ENCODE peak calls at places on chromosomes 11 and 22, in six cellular contexts. P, S, R, J, W and H are unnamed samples.

GRCh38 chr11:111405551-111405950 is 26.5 kb upstream of the POU2AF1 start:
- DNase-seq in W (no peak), P (no peak), S (no peak), R (no peak), J (no peak), H (no peak)

GRCh38 chr11:11265994-11266606 is 87.0 kb downstream of the CSNK2A3 start:
- DNase-seq in W (no peak), S (peak; percentile 65), R (no peak), P (peak; percentile 28), J (no peak), H (no peak)

GRCh38 chr11:71283960-71284359 is 31.6 kb upstream of the SHANK2 start:
- DNase-seq in R (no peak), P (no peak), J (no peak), S (peak; percentile 87), W (no peak), H (no peak)

GRCh38 chr11:68031136-68031459 is 617 bp downstream of the NDUFS8 start:
- DNase-seq in J (no peak), P (no peak), R (no peak), W (no peak), S (no peak), H (no peak)

GRCh38 chr22:40204331-40205116 is 26.8 kb downstream of the TNRC6B start:
- DNase-seq in R (peak; percentile 25), J (no peak), S (no peak), P (no peak), W (peak; percentile 65), H (peak; percentile 64)

GRCh38 chr11:94526645-94527438 is 14.6 kb downstream of the C11orf97 start:
- DNase-seq in S (no peak), J (no peak), W (peak; percentile 13), R (no peak), P (no peak), H (no peak)

GRCh38 chr22:46415816-46416536 is 80.5 kb downstream of the TRMU start:
- DNase-seq in W (peak; percentile 95), R (no peak), P (no peak), J (peak; percentile 21), S (no peak), H (no peak)

GRCh38 chr11:11752688-11753087 is 89.1 kb upstream of the USP47 start:
- DNase-seq in P (no peak), J (no peak), S (no peak), W (no peak), R (no peak), H (no peak)

GRCh38 chr11:9461760-9462134 is 935 bp downstream of the ZNF143 start:
- DNase-seq in P (no peak), S (no peak), R (no peak), J (no peak), W (peak; percentile 27), H (no peak)

GRCh38 chr11:14109742-14110141 is 147.2 kb downstream of the SPON1 start:
- DNase-seq in P (no peak), J (no peak), R (no peak), W (no peak), S (no peak), H (no peak)

GRCh38 chr22:49951986-49952896 is 8.3 kb upstream of the PIM3 start:
- DNase-seq in S (no peak), J (no peak), P (no peak), R (no peak), W (peak; percentile 84), H (no peak)

GRCh38 chr11:133993921-133994320 is 37.2 kb upstream of the IGSF9B start:
- DNase-seq in S (no peak), P (no peak), R (no peak), J (no peak), W (no peak), H (no peak)

GRCh38 chr11:76615950-76616349 is 54.6 kb downstream of the LRRC32 start:
- DNase-seq in P (no peak), W (peak; percentile 45), S (peak; percentile 54), J (peak; percentile 88), R (peak; percentile 74), H (no peak)

GRCh38 chr22:17108256-17109112 is 12.7 kb downstream of the TMEM121B start:
- DNase-seq in R (no peak), S (peak; percentile 38), W (no peak), J (no peak), P (no peak), H (no peak)

GRCh38 chr11:59807047-59807446 is 3.5 kb downstream of the MRPL16 start:
- DNase-seq in W (no peak), J (no peak), S (no peak), P (no peak), R (no peak), H (no peak)

GRCh38 chr11:38446336-38446735 is 1848.3 kb upstream of the RAG2 start:
- DNase-seq in R (no peak), W (peak; percentile 91), S (no peak), J (no peak), P (no peak), H (no peak)

GRCh38 chr22:38823637-38824036 is 20.2 kb downstream of the NPTXR start:
- DNase-seq in W (no peak), J (no peak), R (no peak), P (no peak), S (no peak), H (no peak)

GRCh38 chr11:87445002-87445401 is 407.3 kb downstream of the TMEM135 start:
- DNase-seq in P (no peak), J (no peak), S (no peak), W (peak; percentile 73), R (no peak), H (peak; percentile 56)

GRCh38 chr11:45331839-45332485 is 45.8 kb upstream of the SYT13 start:
- DNase-seq in R (no peak), S (no peak), P (peak; percentile 32), W (no peak), J (no peak), H (no peak)

GRCh38 chr11:45333023-45333422 is 46.9 kb upstream of the SYT13 start:
- DNase-seq in J (no peak), S (no peak), W (no peak), R (no peak), P (no peak), H (no peak)

GRCh38 chr11:45332486-45332934 is 46.4 kb upstream of the SYT13 start:
- DNase-seq in W (peak; percentile 3), J (no peak), P (no peak), R (no peak), S (no peak), H (no peak)

GRCh38 chr11:45334410-45334809 is 48.3 kb upstream of the SYT13 start:
- DNase-seq in R (no peak), W (no peak), S (no peak), P (no peak), J (no peak), H (no peak)

DNA sequence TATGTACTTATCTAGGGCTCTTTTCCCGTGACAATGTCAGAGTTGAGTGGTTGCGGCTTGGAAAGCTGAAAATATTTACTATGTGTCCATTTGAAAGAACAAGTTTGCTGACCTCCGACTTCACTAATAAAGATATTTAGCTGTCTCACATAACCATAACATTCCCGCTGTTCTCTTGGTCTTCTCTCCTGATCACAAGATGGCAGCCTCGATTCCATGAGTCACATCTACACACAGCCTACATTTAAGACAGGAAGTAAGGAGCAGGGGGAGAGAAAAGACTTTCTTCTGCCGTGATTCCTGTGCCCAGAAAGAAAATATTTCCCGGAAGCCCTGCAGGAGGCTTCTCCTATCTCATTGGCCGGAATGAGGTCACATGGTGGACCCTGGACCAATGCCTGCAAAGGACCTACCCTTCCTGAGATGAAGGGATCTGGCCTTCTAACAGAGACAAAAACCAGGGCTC is 47.4 kb upstream of the SYT13 start:
- DNase-seq in W (peak; percentile 9), P (no peak), J (peak; percentile 71), R (peak; percentile 59), S (no peak), H (no peak)
- H3K4me3 ChIP-seq in W (peak overlapping the region; percentile 20), P (no peak overlapping the region), J (peak overlapping the region; percentile 24), R (peak overlapping the region; percentile 49), S (no peak overlapping the region), H (no peak overlapping the region)

GRCh38 chr22:19169947-19170318 is 8.6 kb downstream of the SLC25A1 start:
- DNase-seq in J (no peak), R (no peak), W (no peak), P (no peak), S (no peak), H (no peak)

GRCh38 chr22:19168088-19168890 is 10.2 kb downstream of the SLC25A1 start:
- DNase-seq in J (no peak), W (no peak), R (no peak), P (no peak), S (no peak), H (no peak)

GRCh38 chr22:19169002-19169946 is 9.3 kb downstream of the SLC25A1 start:
- DNase-seq in R (no peak), W (no peak), S (no peak), J (no peak), P (no peak), H (no peak)

GRCh38 chr22:19166421-19166820 is 12.1 kb downstream of the SLC25A1 start:
- DNase-seq in W (no peak), J (no peak), S (no peak), P (no peak), R (no peak), H (no peak)

GRCh38 chr22:19167106-19167869 is 11.2 kb downstream of the SLC25A1 start:
- DNase-seq in P (no peak), R (no peak), S (no peak), J (no peak), W (no peak), H (no peak)
- H3K27me3 ChIP-seq in P (no peaks in the 10 kb centered on the region), R (peaks cover 75% of the 10 kb centered on the region), S (peaks cover 25% of the 10 kb centered on the region), J (peaks cover 19% of the 10 kb centered on the region), W (peaks cover 36% of the 10 kb centered on the region), H (peaks cover 18% of the 10 kb centered on the region)

DNA sequence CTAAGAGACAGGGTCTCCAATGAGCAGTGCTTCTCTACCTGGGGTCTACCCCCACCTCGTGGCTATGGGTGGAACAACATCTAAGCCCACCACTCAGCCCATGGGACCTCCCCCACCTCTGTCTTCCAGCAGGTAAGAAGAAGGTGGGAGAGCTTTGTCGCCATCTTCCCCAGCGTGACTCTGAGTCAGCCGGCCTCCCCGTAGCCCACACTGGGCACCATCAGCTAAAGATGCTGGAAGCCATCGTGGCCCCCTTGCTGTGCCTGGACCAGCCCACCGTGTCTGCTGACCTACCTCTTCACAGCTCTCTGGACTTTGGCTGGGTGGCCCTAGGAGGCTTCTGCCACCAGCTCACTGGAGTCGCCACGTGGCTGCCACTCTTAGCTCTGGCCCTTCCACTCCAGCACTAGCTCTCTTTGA is 954 bp downstream of the C11orf86 start:
- DNase-seq in J (no peak), W (no peak), R (no peak), P (no peak), S (no peak), H (no peak)
- H3K4me3 ChIP-seq in J (no peak overlapping the region), W (no peak overlapping the region), R (no peak overlapping the region), P (no peak overlapping the region), S (peak overlapping the region; percentile 63), H (no peak overlapping the region)

DNA sequence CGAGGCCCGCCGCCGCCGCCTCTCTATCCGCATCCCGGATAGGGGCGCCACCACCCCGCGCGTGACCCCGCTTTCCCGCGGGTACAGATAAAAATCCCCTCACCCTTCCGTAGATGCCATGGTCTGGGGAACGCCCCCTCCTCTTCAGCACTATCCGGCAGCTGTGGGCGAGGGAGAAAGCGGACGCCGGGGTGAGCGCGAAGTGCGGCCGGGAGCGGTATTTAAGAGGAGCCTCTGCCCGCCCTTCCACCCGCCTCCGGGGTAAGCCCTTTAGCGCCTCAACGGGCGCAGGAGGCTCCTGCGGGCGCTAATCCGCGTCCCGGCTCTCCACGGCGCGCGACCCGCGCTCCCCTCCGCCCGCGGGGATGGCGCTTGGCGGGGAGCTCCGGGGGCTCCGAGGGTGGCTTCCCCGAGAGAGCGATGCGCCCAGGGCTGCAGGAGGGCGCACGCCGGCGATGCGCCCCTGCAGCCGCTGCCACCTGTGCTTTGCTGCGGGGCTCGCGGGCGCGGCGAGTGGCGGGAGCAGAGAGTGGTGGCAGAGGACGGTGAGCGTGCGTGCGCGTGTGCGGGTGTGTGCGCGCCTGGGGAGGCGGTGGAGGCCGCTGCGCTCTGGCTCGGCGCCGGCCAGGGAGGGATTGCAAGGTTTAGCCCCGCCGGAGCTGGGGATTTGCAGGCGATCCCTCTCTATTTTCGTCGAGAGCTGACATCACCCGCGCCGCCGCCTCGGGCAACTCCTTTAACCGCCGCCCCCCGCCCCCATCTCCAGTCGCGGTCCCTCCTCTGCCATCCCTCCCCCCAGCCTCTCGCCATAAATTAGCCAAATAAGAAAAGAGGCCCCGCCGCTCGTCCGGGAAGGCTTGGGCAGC is at the start of gene SLC1A2:
- DNase-seq in R (no peak), J (peak; percentile 31), P (no peak), S (no peak), W (no peak), H (no peak)
- H3K27me3 ChIP-seq in R (peaks cover 98% of the 10 kb centered on the region), J (no peaks in the 10 kb centered on the region), P (peaks cover 77% of the 10 kb centered on the region), S (peaks cover 28% of the 10 kb centered on the region), W (peaks cover 66% of the 10 kb centered on the region), H (peaks cover 12% of the 10 kb centered on the region)